ENCODE peak calls at places on chromosomes 12 and 14, in six cellular contexts. I is NCI-H1092, D is NCI-H1694 treated with DMSO at 0.1 percent for 48 hours, R is occipital lobe, Z is H4, P is epithelial cell of prostate. H is an unnamed sample.

GRCh38 chr12:41103614-41104013 is 84.5 kb upstream of the PDZRN4 start:
- DNase-seq in I (no peak), D (no peak), R (no peak), Z (no peak), P (no peak), H (no peak)

GRCh38 chr12:70364695-70365397 is 1.2 kb upstream of the KCNMB4 start:
- DNase-seq in I (no peak), D (no peak), R (no peak), Z (no peak), P (no peak), H (no peak)

GRCh38 chr14:83568141-83568540 is 1961.8 kb upstream of the FLRT2 start:
- DNase-seq in I (no peak), D (no peak), R (no peak), Z (no peak), P (no peak), H (no peak)

GRCh38 chr14:32010561-32011188 is 66.4 kb upstream of the ARHGAP5 start:
- DNase-seq in I (no peak), D (no peak), R (no peak), Z (no peak), P (no peak), H (no peak)

GRCh38 chr12:110766311-110767154 is 23.8 kb upstream of the PPP1CC start:
- DNase-seq in I (no peak), D (no peak), R (no peak), Z (no peak), P (no peak), H (no peak)

GRCh38 chr14:71600309-71600708 is 331.9 kb upstream of the RGS6 start:
- DNase-seq in I (no peak), D (no peak), R (no peak), Z (no peak), P (no peak), H (no peak)

GRCh38 chr14:92540472-92541048 is 27.0 kb downstream of the RIN3 start:
- DNase-seq in I (no peak), D (no peak), R (no peak), Z (peak; percentile 96), P (peak; percentile 67), H (no peak)

GRCh38 chr14:50335989-50336391 is 23.9 kb downstream of the DMAC2L start:
- DNase-seq in I (no peak), D (peak; percentile 97), R (peak; percentile 37), Z (no peak), P (no peak), H (peak; percentile 28)

GRCh38 chr14:102087762-102088011 is 843 bp upstream of the HSP90AA1 start:
- DNase-seq in I (no peak), D (no peak), R (no peak), Z (no peak), P (no peak), H (no peak)

GRCh38 chr14:100440207-100440631 is 117.1 kb downstream of the SLC25A47 start:
- DNase-seq in I (peak; percentile 39), D (peak; percentile 98), R (peak; percentile 68), Z (peak; percentile 79), P (no peak), H (peak; percentile 62)

GRCh38 chr12:116406529-116406928 is 129.0 kb upstream of the MED13L start:
- DNase-seq in I (no peak), D (peak; percentile 28), R (no peak), Z (peak; percentile 77), P (peak; percentile 77), H (no peak)

GRCh38 chr14:76867536-76868452 is 41.6 kb downstream of the LRRC74A start:
- DNase-seq in I (no peak), D (no peak), R (no peak), Z (no peak), P (no peak), H (peak; percentile 44)

GRCh38 chr12:69240625-69240984 is 1.2 kb downstream of the CPSF6 start:
- DNase-seq in I (no peak), D (peak; percentile 14), R (no peak), Z (no peak), P (no peak), H (peak; percentile 45)

GRCh38 chr12:13027032-13027431 is 17.1 kb upstream of the FAM234B start:
- DNase-seq in I (no peak), D (no peak), R (no peak), Z (no peak), P (no peak), H (no peak)

GRCh38 chr12:2396448-2396871 is 343.7 kb downstream of the CACNA1C start:
- DNase-seq in I (no peak), D (no peak), R (no peak), Z (peak; percentile 30), P (no peak), H (no peak)

GRCh38 chr12:57242329-57242690 is 8.7 kb downstream of the STAC3 start:
- DNase-seq in I (peak; percentile 55), D (peak; percentile 84), R (peak; percentile 28), Z (no peak), P (no peak), H (no peak)

GRCh38 chr12:41556176-41556575 is 368.1 kb downstream of the PDZRN4 start:
- DNase-seq in I (no peak), D (no peak), R (no peak), Z (no peak), P (no peak), H (no peak)

GRCh38 chr14:59564356-59564755 is 12.3 kb downstream of the CCDC175 start:
- DNase-seq in I (no peak), D (no peak), R (no peak), Z (no peak), P (no peak), H (no peak)